ENCODE peak calls at places on chromosomes 5 and 9, in four cellular contexts. U, K, D and N are unnamed samples.

GRCh38 chr5:155057626-155058025 is 44.1 kb downstream of the KIF4B start:
- DNase-seq in U (no peak), K (no peak), D (no peak), N (no peak)

GRCh38 chr5:42951847-42952411 is 88.2 kb downstream of the ANXA2R start:
- DNase-seq in K (peak), U (peak), D (no peak), N (peak)

GRCh38 chr5:83972236-83972635 is 251.6 kb upstream of the HAPLN1 start:
- DNase-seq in U (no peak), D (no peak), K (no peak), N (no peak)

GRCh38 chr5:58148366-58148765 is 311.5 kb downstream of the PLK2 start:
- DNase-seq in K (no peak), U (no peak), D (no peak), N (no peak)

GRCh38 chr5:116554764-116555163 is 19.9 kb downstream of the SEMA6A start:
- DNase-seq in U (peak), K (no peak), D (no peak), N (no peak)

GRCh38 chr9:77764894-77765780 is 117.0 kb upstream of the GNA14 start:
- DNase-seq in U (no peak), D (no peak), K (no peak), N (no peak)

GRCh38 chr5:30040483-30041116 is 1152.9 kb upstream of the CDH6 start:
- DNase-seq in K (peak), D (no peak), U (peak), N (no peak)

GRCh38 chr9:8567963-8568579 is 768.5 kb upstream of the DMAC1 start:
- DNase-seq in D (no peak), U (no peak), K (no peak), N (no peak)

GRCh38 chr5:150570333-150570732 is 62.4 kb downstream of the NDST1 start:
- DNase-seq in K (no peak), D (no peak), U (no peak), N (no peak)

GRCh38 chr5:96714450-96714849 is 52.3 kb downstream of the CAST start:
- DNase-seq in D (no peak), K (no peak), U (no peak), N (no peak)

GRCh38 chr5:135242021-135242480 is 157.0 kb downstream of the MACROH2A1 start:
- DNase-seq in K (no peak), U (no peak), D (no peak), N (no peak)

GRCh38 chr9:136804509-136805206 is 3.1 kb upstream of the RABL6 start:
- DNase-seq in D (no peak), U (no peak), K (no peak), N (no peak)

GRCh38 chr5:65102826-65103673 is 334.3 kb downstream of the CWC27 start:
- DNase-seq in U (peak), D (peak), K (peak), N (peak)

GRCh38 chr5:103560826-103561225 is 1.8 kb downstream of the NUDT12 start:
- DNase-seq in K (no peak), D (no peak), U (no peak), N (no peak)

GRCh38 chr9:88574993-88575392 is 40.0 kb downstream of the NXNL2 start:
- DNase-seq in K (no peak), U (no peak), D (no peak), N (no peak)

GRCh38 chr5:95080456-95080855 is 204.4 kb downstream of the MCTP1 start:
- DNase-seq in K (no peak), D (no peak), U (no peak), N (no peak)

GRCh38 chr5:145780961-145781360 is 54.2 kb downstream of the PRELID2 start:
- DNase-seq in K (no peak), U (no peak), D (no peak), N (no peak)

GRCh38 chr5:600551-601541 is 11.3 kb upstream of the CEP72 start:
- DNase-seq in D (no peak), K (no peak), U (no peak), N (no peak)

GRCh38 chr9:86376016-86376415 is 21.8 kb upstream of the TUT7 start:
- DNase-seq in U (no peak), K (no peak), D (no peak), N (no peak)

GRCh38 chr5:56673171-56673570 is 142.2 kb upstream of the MAP3K1 start:
- DNase-seq in K (no peak), U (no peak), D (no peak), N (no peak)

GRCh38 chr5:109567374-109568044 is 122.2 kb upstream of the MAN2A1 start:
- DNase-seq in U (no peak), K (no peak), D (no peak), N (no peak)

GRCh38 chr9:69444021-69444420 is 119.0 kb downstream of the ENTREP1 start:
- DNase-seq in D (no peak), U (no peak), K (no peak), N (no peak)